ENCODE peak calls at places on chromosomes 4 and X, in six cellular contexts. O is neuronal stem cell, L is Karpas-422, H is mammary epithelial cell, U is H9, Q is IMR-90. A is an unnamed sample. For H3K4me1, the result is how much of the 10 kb centered on the place peaks cover.

GRCh38 chrX:136906921-136907510 is 26.5 kb upstream of the RBMX start:
- DNase-seq in O (no peak), L (no peak), H (no peak), U (no peak), Q (no peak), A (no peak)

GRCh38 chrX:43693602-43694406 is 37.7 kb downstream of the MAOA start:
- DNase-seq in O (no peak), L (no peak), H (no peak), U (no peak), Q (no peak), A (peak)

GRCh38 chr4:177123811-177124210 is 185.9 kb upstream of the NEIL3 start:
- DNase-seq in O (no peak), L (no peak), H (no peak), U (no peak), Q (no peak), A (no peak)

GRCh38 chr4:155571184-155571944 is 95.3 kb upstream of the GUCY1A1 start:
- DNase-seq in O (no peak), L (peak), H (no peak), U (no peak), Q (no peak), A (no peak)

GRCh38 chrX:34879876-34880275 is 62.7 kb upstream of the FAM47B start:
- DNase-seq in O (no peak), L (no peak), H (no peak), U (no peak), Q (no peak), A (no peak)

GRCh38 chr4:1981251-1982055 is 27.3 kb downstream of the NELFA start:
- DNase-seq in O (no peak), L (no peak), H (no peak), U (peak), Q (peak), A (no peak)

GRCh38 chr4:7043521-7044414 is 596 bp downstream of the TADA2B start:
- DNase-seq in O (no peak), L (peak), H (peak), U (no peak), Q (peak), A (peak)

GRCh38 chrX:115345654-115346014 is 56.1 kb downstream of the LUZP4 start:
- DNase-seq in O (no peak), L (no peak), H (no peak), U (no peak), Q (no peak), A (no peak)

GRCh38 chrX:111244238-111244750 is 26.0 kb downstream of the CAPN6 start:
- DNase-seq in O (no peak), L (peak), H (peak), U (no peak), Q (peak), A (no peak)

GRCh38 chr4:77631276-77631675 is 25.7 kb downstream of the CXCL13 start:
- DNase-seq in O (no peak), L (no peak), H (no peak), U (no peak), Q (no peak), A (no peak)

GRCh38 chr4:70138751-70139150 is 15.3 kb upstream of the PRR27 start:
- DNase-seq in O (no peak), L (no peak), H (no peak), U (no peak), Q (no peak), A (no peak)

GRCh38 chr4:113750315-113750714 is 11.2 kb downstream of the CAMK2D start:
- DNase-seq in O (no peak), L (no peak), H (no peak), U (no peak), Q (no peak), A (no peak)

GRCh38 chrX:41308884-41309655 is 24.9 kb upstream of the DDX3X start:
- DNase-seq in O (no peak), L (peak), H (no peak), U (no peak), Q (no peak), A (no peak)

GRCh38 chr4:188110036-188110435 is 633 bp upstream of the TRIML2 start:
- DNase-seq in O (no peak), L (no peak), H (peak), U (no peak), Q (no peak), A (no peak)

GRCh38 chr4:104811727-104812126 is 317.0 kb upstream of the CXXC4 start:
- DNase-seq in O (no peak), L (no peak), H (no peak), U (no peak), Q (no peak), A (no peak)

GRCh38 chr4:153816542-153816941 is 27.7 kb upstream of the SFRP2 start:
- DNase-seq in O (no peak), L (no peak), H (no peak), U (peak), Q (no peak), A (no peak)

GRCh38 chr4:38416450-38417014 is 247.5 kb upstream of the KLF3 start:
- DNase-seq in O (no peak), L (no peak), H (no peak), U (no peak), Q (no peak), A (no peak)

GRCh38 chr4:175413561-175413960 is 398.5 kb downstream of the GPM6A start:
- DNase-seq in O (no peak), L (no peak), H (no peak), U (no peak), Q (no peak), A (no peak)

GRCh38 chr4:42642136-42642797 is 14.6 kb downstream of the ATP8A1 start:
- DNase-seq in O (no peak), L (no peak), H (no peak), U (no peak), Q (no peak), A (no peak)

GRCh38 chr4:42641696-42642095 is 15.2 kb downstream of the ATP8A1 start:
- DNase-seq in O (no peak), L (no peak), H (no peak), U (no peak), Q (no peak), A (no peak)

GRCh38 chr4:42641155-42641554 is 15.8 kb downstream of the ATP8A1 start:
- DNase-seq in O (no peak), L (no peak), H (no peak), U (no peak), Q (no peak), A (no peak)

GRCh38 chr4:42638993-42639392 is 17.9 kb downstream of the ATP8A1 start:
- DNase-seq in O (no peak), L (peak), H (no peak), U (no peak), Q (no peak), A (no peak)

GRCh38 chr4:42640613-42641012 is 16.3 kb downstream of the ATP8A1 start:
- DNase-seq in O (no peak), L (no peak), H (no peak), U (no peak), Q (no peak), A (no peak)
- H3K4me1 ChIP-seq in O (under half), L (half or more), H (under half), U (under half), Q (under half), A (under half)

GRCh38 chr4:48079972-48080391 is 54.1 kb downstream of the TXK start:
- DNase-seq in O (no peak), L (no peak), H (no peak), U (no peak), Q (no peak), A (no peak)
- H3K9ac ChIP-seq in O (no peak), L (no peak), H (no peak), U (no peak), Q (no peak), A (no peak)

GRCh38 chr4:98641906-98642668 is 16.3 kb downstream of the TSPAN5 start:
- DNase-seq in O (no peak), L (no peak), H (no peak), U (no peak), Q (no peak), A (no peak)
- H3K27ac ChIP-seq in O (peak), L (no peak), H (peak), U (no peak), Q (no peak), A (no peak)

DNA sequence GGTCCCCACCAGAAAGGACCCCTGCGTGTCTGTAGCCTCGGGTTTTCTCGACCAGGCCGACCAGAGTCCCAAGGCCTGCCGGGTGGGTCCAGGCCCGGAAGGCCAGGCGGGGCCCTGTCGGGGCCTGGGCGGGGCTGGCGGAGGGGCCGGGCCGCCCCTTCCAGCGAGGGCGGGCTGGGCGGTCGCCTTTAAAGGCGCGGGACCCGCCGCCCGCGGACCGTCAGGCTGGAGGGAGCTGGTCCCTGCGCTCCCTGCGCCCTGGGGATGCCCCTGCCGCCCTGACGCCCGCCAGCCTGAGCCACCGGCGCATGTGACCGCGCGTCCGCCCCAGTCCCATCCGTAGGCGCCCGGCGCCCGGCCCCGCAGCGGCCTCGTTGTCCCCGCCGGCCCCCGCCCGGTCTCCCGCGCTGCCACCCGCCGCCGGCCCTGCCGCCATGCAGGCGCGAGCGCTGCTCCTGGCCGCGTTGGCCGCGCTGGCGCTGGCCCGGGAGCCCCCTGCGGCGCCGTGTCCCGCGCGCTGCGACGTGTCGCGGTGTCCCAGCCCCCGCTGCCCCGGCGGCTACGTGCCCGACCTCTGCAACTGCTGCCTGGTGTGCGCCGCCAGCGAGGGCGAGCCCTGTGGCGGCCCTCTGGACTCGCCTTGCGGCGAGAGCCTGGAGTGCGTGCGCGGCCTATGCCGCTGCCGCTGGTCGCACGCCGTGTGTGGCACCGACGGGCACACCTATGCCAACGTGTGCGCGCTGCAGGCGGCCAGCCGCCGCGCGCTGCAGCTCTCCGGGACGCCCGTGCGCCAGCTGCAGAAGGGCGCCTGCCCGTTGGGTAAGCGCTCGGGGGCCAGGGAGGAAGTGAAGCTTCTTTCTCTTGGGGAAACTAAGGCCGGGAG is at the start of gene HTRA3:
- DNase-seq in O (peak), L (no peak), H (no peak), U (peak), Q (peak), A (peak)
- H3K4me1 ChIP-seq in O (under half), L (under half), H (under half), U (under half), Q (under half), A (under half)

GRCh38 chrX:39144965-39145364 is 343.7 kb downstream of the MID1IP1 start:
- DNase-seq in O (no peak), L (no peak), H (no peak), U (no peak), Q (no peak), A (no peak)

GRCh38 chrX:39144323-39144722 is 343.1 kb downstream of the MID1IP1 start:
- DNase-seq in O (no peak), L (peak), H (no peak), U (no peak), Q (no peak), A (no peak)

GRCh38 chrX:39150210-39150609 is 349.0 kb downstream of the MID1IP1 start:
- DNase-seq in O (no peak), L (no peak), H (no peak), U (no peak), Q (no peak), A (no peak)

GRCh38 chrX:39149761-39150160 is 348.5 kb downstream of the MID1IP1 start:
- DNase-seq in O (peak), L (peak), H (peak), U (peak), Q (peak), A (peak)

DNA sequence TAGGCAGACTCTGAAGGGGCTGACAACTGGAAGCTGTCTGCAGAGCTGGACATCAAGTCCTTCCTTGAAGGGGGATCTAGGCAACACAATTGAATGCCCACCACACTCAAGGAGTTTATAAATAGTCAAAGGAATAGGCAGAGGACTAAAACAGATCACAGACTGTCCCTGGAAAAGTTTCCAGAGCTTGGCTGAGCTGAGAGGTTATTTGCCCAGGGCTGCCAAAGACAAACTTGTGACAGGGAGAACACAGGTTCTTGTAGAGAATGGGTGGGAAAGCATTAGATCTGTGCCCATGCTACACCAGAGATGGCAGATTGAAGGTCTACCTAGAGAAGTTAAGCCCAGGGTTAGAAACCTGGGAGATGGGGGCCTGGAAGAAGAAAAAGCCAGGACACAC is 344.6 kb downstream of the MID1IP1 start:
- DNase-seq in O (no peak), L (no peak), H (no peak), U (no peak), Q (no peak), A (no peak)
- H3K9ac ChIP-seq in O (no peak), L (no peak), H (no peak), U (no peak), Q (no peak), A (no peak)

A was measured in kidney.